ENCODE peak calls at places on chromosomes 11 and 22, in seven cellular contexts. T, Z, H, O, L, J and P are unnamed samples.

GRCh38 chr22:33921576-33922181 is 1.4 kb upstream of the LARGE1 start:
- DNase-seq in H (no peak), L (no peak), O (peak), J (no peak), Z (no peak), T (no peak), P (peak)

GRCh38 chr22:31618057-31618456 is 44.0 kb downstream of the PISD start:
- DNase-seq in J (no peak), L (no peak), H (no peak), O (peak), Z (peak), T (no peak), P (no peak)

GRCh38 chr11:66720223-66720898 is 8.7 kb downstream of the SPTBN2 start:
- DNase-seq in Z (peak), L (no peak), O (peak), J (no peak), T (no peak), H (peak), P (peak)

GRCh38 chr11:125168875-125169537 is 4.5 kb downstream of the PKNOX2 start:
- DNase-seq in O (no peak), J (no peak), Z (no peak), T (no peak), L (no peak), H (no peak), P (no peak)

GRCh38 chr22:46666577-46667244 is 46.5 kb downstream of the GRAMD4 start:
- DNase-seq in Z (no peak), O (no peak), L (no peak), J (no peak), T (no peak), H (no peak), P (no peak)

GRCh38 chr22:41446057-41446501 is 522 bp downstream of the TOB2 start:
- DNase-seq in T (no peak), J (no peak), Z (no peak), H (no peak), L (no peak), O (no peak), P (no peak)

GRCh38 chr11:121318848-121319834 is 26.6 kb downstream of the SC5D start:
- DNase-seq in H (peak), O (peak), L (peak), T (no peak), J (no peak), Z (peak), P (peak)

GRCh38 chr22:30444632-30445437 is 19.3 kb downstream of the MTFP1 start:
- DNase-seq in T (no peak), Z (peak), J (no peak), H (no peak), L (peak), O (peak), P (peak)

GRCh38 chr11:4048340-4048739 is 46.3 kb upstream of the RRM1 start:
- DNase-seq in L (no peak), O (no peak), H (no peak), J (no peak), T (no peak), Z (no peak), P (no peak)

GRCh38 chr11:120766318-120766717 is 254.8 kb downstream of the GRIK4 start:
- DNase-seq in O (no peak), J (no peak), T (no peak), H (no peak), Z (no peak), L (no peak), P (no peak)

GRCh38 chr11:95816037-95816436 is 25.7 kb downstream of the CEP57 start:
- DNase-seq in T (no peak), L (no peak), O (no peak), Z (no peak), H (no peak), J (no peak), P (no peak)

GRCh38 chr11:1074244-1075221 is at the start of gene MUC2:
- DNase-seq in Z (no peak), O (no peak), J (no peak), L (no peak), H (no peak), T (no peak), P (no peak)

GRCh38 chr11:112968988-112969714 is 7.9 kb downstream of the NCAM1 start:
- DNase-seq in H (peak), J (no peak), L (no peak), O (no peak), Z (no peak), T (no peak), P (no peak)

GRCh38 chr11:66859686-66860448 is 3.0 kb downstream of the LRFN4 start:
- DNase-seq in H (no peak), J (no peak), O (no peak), L (no peak), T (no peak), Z (no peak), P (no peak)

GRCh38 chr22:27885977-27886842 is 32.8 kb downstream of the PITPNB start:
- DNase-seq in H (peak), L (peak), O (peak), Z (peak), T (peak), J (peak), P (peak)

GRCh38 chr22:38106814-38107578 is 3.5 kb downstream of the BAIAP2L2 start:
- DNase-seq in J (no peak), H (no peak), Z (no peak), O (no peak), T (no peak), L (no peak), P (no peak)

GRCh38 chr22:46071451-46072029 is 78.8 kb upstream of the PPARA start:
- DNase-seq in O (peak), J (no peak), H (peak), T (no peak), Z (peak), L (peak), P (no peak)

GRCh38 chr11:91421586-91421985 is 803.0 kb upstream of the FAT3 start:
- DNase-seq in L (peak), J (no peak), Z (no peak), T (no peak), H (no peak), O (no peak), P (no peak)

GRCh38 chr11:2287102-2287501 is 14.6 kb downstream of the C11orf21 start:
- DNase-seq in Z (no peak), O (no peak), H (no peak), T (no peak), J (no peak), L (no peak), P (no peak)

GRCh38 chr11:102420547-102420946 is 32.0 kb downstream of the TMEM123 start:
- DNase-seq in Z (no peak), O (no peak), H (peak), T (no peak), L (no peak), J (no peak), P (no peak)